ENCODE peak calls at places on chromosomes 12 and 14, in nine cellular contexts. M is cardiac muscle cell, G is cardiac fibroblast, D is GM23338, T is left ventricle myocardium inferior, X is ovary, J is tibial artery, U is esophagus squamous epithelium, E is psoas muscle. N is an unnamed sample.

GRCh38 chr14:100423421-100424010 is 100.4 kb downstream of the SLC25A47 start:
- DNase-seq in M (no peak), D (no peak), J (no peak), G (no peak), E (no peak), U (no peak), T (no peak), X (no peak), N (no peak)

GRCh38 chr14:101084436-101084826 is 180.9 kb upstream of the RTL1 start:
- DNase-seq in E (no peak), D (no peak), M (no peak), X (no peak), U (no peak), J (peak), G (no peak), T (no peak), N (no peak)

GRCh38 chr14:51730094-51730493 is 78.4 kb downstream of the FRMD6 start:
- DNase-seq in J (no peak), E (no peak), T (no peak), G (peak), M (no peak), X (no peak), U (no peak), D (no peak), N (no peak)

GRCh38 chr12:113439301-113439597 is 17.1 kb downstream of the SDSL start:
- DNase-seq in T (no peak), U (no peak), G (no peak), E (no peak), J (no peak), M (no peak), X (no peak), D (no peak), N (no peak)

GRCh38 chr12:6697584-6698351 is 2.8 kb downstream of the PIANP start:
- DNase-seq in D (peak), E (no peak), M (peak), T (no peak), U (no peak), G (peak), X (no peak), J (no peak), N (peak)

GRCh38 chr14:95292660-95293425 is 26.9 kb downstream of the CLMN start:
- DNase-seq in G (no peak), X (no peak), U (no peak), J (no peak), E (no peak), D (no peak), M (no peak), T (no peak), N (no peak)

GRCh38 chr14:53044486-53044885 is 93.6 kb upstream of the FERMT2 start:
- DNase-seq in G (peak), X (no peak), M (peak), U (no peak), E (no peak), T (no peak), J (no peak), D (no peak), N (peak)

GRCh38 chr14:105414456-105415371 is 4.9 kb upstream of the MTA1 start:
- DNase-seq in G (peak), D (peak), E (peak), X (peak), J (peak), U (no peak), M (peak), T (peak), N (peak)

GRCh38 chr12:23906329-23906728 is 43.1 kb downstream of the SOX5 start:
- DNase-seq in X (no peak), D (peak), T (no peak), U (no peak), M (peak), E (no peak), J (no peak), G (peak), N (peak)

GRCh38 chr12:98852181-98852580 is 207.1 kb downstream of the APAF1 start:
- DNase-seq in G (no peak), M (no peak), T (no peak), X (no peak), J (no peak), U (no peak), D (no peak), E (no peak), N (no peak)

GRCh38 chr14:99272669-99273024 is 650 bp upstream of the BCL11B start:
- DNase-seq in D (no peak), M (no peak), G (no peak), X (no peak), J (no peak), T (no peak), E (no peak), U (no peak), N (no peak)

GRCh38 chr12:47393403-47393790 is 312.4 kb downstream of the RPAP3 start:
- DNase-seq in T (no peak), E (no peak), X (no peak), J (no peak), D (no peak), M (no peak), G (no peak), U (no peak), N (no peak)

GRCh38 chr12:45166056-45166455 is 49.8 kb upstream of the ANO6 start:
- DNase-seq in G (no peak), U (no peak), E (no peak), J (no peak), T (no peak), M (peak), D (no peak), X (no peak), N (peak)

GRCh38 chr12:84375472-84375871 is 537.1 kb downstream of the SLC6A15 start:
- DNase-seq in J (no peak), D (no peak), T (no peak), U (no peak), M (no peak), E (no peak), G (no peak), X (no peak), N (peak)

GRCh38 chr14:57712101-57712500 is 153.8 kb downstream of the SLC35F4 start:
- DNase-seq in X (no peak), M (peak), T (no peak), E (no peak), G (peak), U (no peak), J (no peak), D (no peak), N (peak)

GRCh38 chr14:68794130-68794855 is 1.4 kb upstream of the ZFP36L1 start:
- DNase-seq in D (peak), U (peak), J (peak), G (peak), M (peak), E (peak), T (peak), X (peak), N (peak)

GRCh38 chr12:92929957-92930356 is 862 bp upstream of the EEA1 start:
- DNase-seq in T (no peak), G (no peak), M (peak), E (no peak), J (no peak), D (no peak), X (no peak), U (no peak), N (peak)

GRCh38 chr14:78863143-78863542 is 693.0 kb downstream of the NRXN3 start:
- DNase-seq in U (no peak), M (peak), E (no peak), G (peak), J (no peak), D (peak), X (no peak), T (no peak), N (peak)

GRCh38 chr14:81211844-81212243 is 8.9 kb downstream of the GTF2A1 start:
- DNase-seq in X (no peak), M (peak), E (peak), D (peak), U (no peak), T (peak), J (peak), G (peak), N (peak)

GRCh38 chr14:76926521-76927251 is 100.5 kb downstream of the LRRC74A start:
- DNase-seq in G (peak), X (peak), E (no peak), J (peak), D (peak), T (peak), U (no peak), M (peak), N (peak)

GRCh38 chr12:91178139-91178561 is 4.5 kb downstream of the DCN start:
- DNase-seq in J (no peak), M (peak), G (peak), U (no peak), E (peak), D (peak), X (peak), T (no peak), N (peak)

GRCh38 chr12:124162151-124163110 is 132.5 kb upstream of the RFLNA start:
- DNase-seq in U (no peak), J (no peak), D (no peak), T (no peak), E (no peak), G (no peak), X (no peak), M (no peak), N (peak)

GRCh38 chr12:76341436-76342030 is 6.7 kb downstream of the BBS10 start:
- DNase-seq in T (no peak), D (no peak), U (no peak), G (no peak), E (no peak), M (no peak), J (no peak), X (no peak), N (peak)

GRCh38 chr12:57323402-57323801 is 72.4 kb upstream of the STAC3 start:
- DNase-seq in X (no peak), E (no peak), G (no peak), U (no peak), J (no peak), M (peak), T (no peak), D (no peak), N (no peak)

GRCh38 chr12:3977621-3978020 is 104.4 kb upstream of the PARP11 start:
- DNase-seq in M (no peak), T (no peak), U (no peak), E (no peak), G (no peak), D (no peak), J (no peak), X (no peak), N (no peak)

GRCh38 chr12:66103011-66103913 is 27.3 kb downstream of the LLPH start:
- DNase-seq in X (no peak), T (no peak), G (no peak), U (no peak), D (peak), M (no peak), J (no peak), E (no peak), N (no peak)

GRCh38 chr14:24331731-24332093 is 3.2 kb downstream of the ADCY4 start:
- DNase-seq in G (no peak), J (no peak), X (no peak), U (no peak), D (no peak), E (no peak), T (no peak), M (no peak), N (no peak)

GRCh38 chr12:114799574-114800487 is 115.9 kb upstream of the TBX3 start:
- DNase-seq in D (no peak), J (no peak), X (peak), M (peak), G (peak), U (no peak), E (peak), T (peak), N (no peak)

GRCh38 chr12:58596381-58596780 is 323.9 kb downstream of the LRIG3 start:
- DNase-seq in G (no peak), J (no peak), U (no peak), X (no peak), D (no peak), T (no peak), M (no peak), E (no peak), N (peak)

GRCh38 chr12:104514127-104514810 is 57.5 kb downstream of the CHST11 start:
- DNase-seq in X (no peak), U (no peak), G (no peak), T (no peak), D (no peak), M (no peak), E (no peak), J (no peak), N (no peak)
- H3K4me3 ChIP-seq in X (no peak), U (no peak), G (no peak), T (no peak), D (no peak), M (no peak), E (no peak), J (no peak), N (no peak)

DNA sequence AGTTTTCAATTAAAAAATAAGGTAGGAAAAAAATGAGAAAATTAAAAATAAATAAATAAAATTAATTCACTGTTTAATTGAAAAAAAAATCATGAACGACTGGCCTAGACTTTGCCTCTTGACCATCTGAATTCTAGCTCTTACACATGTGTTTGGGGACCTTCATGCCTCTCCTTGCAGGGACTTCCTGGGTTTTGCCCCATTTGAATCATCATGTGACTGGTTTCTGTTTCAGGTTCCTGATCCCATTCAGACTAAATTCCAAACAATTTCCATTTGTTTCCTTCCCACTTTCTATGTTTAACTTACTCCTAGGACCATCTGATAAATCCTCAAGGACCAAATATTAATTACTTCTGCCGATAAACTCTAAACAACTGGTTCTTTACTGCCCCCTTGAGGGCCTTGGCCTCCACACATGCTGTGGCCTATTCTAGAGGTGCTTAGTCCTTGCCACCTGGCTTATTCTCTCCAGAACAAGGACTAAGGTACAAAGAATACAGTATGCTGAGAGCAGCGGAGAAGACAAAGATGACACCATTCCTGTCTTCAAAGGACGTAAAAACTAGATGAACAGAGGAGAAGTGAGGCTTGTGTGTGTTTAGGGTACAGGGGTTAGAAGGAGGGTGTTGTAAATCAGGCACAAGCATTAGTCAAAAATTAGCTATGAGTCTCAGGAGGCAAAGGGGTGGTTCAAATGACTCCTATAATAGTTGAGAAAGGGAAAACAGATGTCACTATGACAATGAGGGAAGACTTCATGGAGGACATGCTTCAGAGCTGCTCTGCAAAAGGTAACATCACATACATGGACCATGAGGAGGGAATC is 125.8 kb upstream of the AVPR1A start:
- DNase-seq in X (no peak), M (peak), D (peak), U (no peak), J (no peak), G (peak), E (no peak), T (no peak), N (peak)
- TF ChIP-seq CTCF in X (no peak), M (peak), D (peak), U (no peak), J (peak), G (peak), E (peak), T (peak), N (peak)

DNA sequence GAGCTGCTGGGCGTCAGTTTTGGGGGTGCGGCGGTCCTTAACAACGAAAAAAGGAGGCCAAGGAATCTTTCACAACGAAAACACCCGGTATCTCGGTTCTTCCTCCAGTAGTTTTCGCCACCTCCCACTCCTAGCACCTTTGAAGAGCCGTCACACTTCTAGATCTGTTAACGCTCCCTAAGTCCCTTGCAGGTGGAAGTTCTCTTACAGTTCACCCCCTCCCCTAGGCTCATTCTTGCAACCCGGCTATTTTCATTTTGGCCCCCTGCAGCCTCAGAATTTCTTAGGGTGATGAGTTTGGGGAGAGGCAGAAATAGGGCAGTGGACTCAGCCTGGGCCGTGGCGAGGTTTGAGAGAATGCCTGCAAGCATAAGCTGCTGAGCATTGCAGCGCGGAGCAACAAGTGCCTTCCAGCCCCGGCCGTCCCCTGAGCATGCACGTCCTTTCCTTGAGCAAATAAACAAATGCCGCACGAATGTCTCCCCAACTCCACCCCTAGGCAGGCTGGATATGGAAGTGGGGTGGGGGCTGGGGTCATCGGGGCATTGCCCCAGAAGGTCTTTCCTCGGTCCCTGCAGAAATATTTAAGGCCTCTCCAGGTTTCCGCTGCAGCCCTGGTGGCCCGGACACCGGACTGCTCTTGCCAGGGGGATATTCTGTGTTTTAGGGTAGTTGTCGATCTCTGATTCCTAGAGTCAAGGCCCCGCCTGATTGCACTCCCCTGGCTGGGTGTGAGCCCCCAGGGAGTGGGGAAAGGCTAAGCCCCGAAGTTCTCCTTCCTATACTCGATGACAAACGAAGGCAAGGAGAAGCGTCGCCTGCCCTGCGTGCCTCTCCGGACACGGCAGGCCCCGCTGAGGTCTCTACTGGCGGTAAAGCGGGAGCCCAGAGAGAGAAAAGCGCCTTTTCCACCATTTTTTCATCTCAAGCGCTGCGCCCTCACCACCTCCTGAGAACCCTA is 1.6 kb downstream of the RFX4 start:
- DNase-seq in X (no peak), U (no peak), G (no peak), E (no peak), D (peak), M (no peak), J (no peak), T (no peak), N (no peak)
- H3K4me3 ChIP-seq in X (no peak), U (peak), G (no peak), E (peak), D (peak), M (peak), J (peak), T (peak), N (no peak)

GRCh38 chr14:89586258-89587127 is 169.5 kb upstream of the FOXN3 start:
- DNase-seq in J (peak), D (no peak), X (no peak), E (no peak), T (no peak), U (no peak), G (no peak), M (no peak), N (no peak)

GRCh38 chr14:89589400-89590128 is 172.5 kb upstream of the FOXN3 start:
- DNase-seq in X (no peak), D (no peak), J (no peak), M (no peak), T (peak), E (no peak), G (no peak), U (no peak), N (no peak)

GRCh38 chr14:89587128-89587420 is 170.0 kb upstream of the FOXN3 start:
- DNase-seq in D (no peak), J (no peak), G (no peak), T (no peak), E (no peak), X (no peak), M (no peak), U (no peak), N (no peak)

GRCh38 chr14:89588016-89588415 is 171.0 kb upstream of the FOXN3 start:
- DNase-seq in D (no peak), G (no peak), J (no peak), U (no peak), X (no peak), T (no peak), M (no peak), E (no peak), N (no peak)

GRCh38 chr14:89588840-89589296 is 171.8 kb upstream of the FOXN3 start:
- DNase-seq in E (no peak), D (no peak), M (no peak), G (no peak), T (no peak), J (no peak), X (no peak), U (no peak), N (no peak)
- TF ChIP-seq CTCF in E (no peak), D (no peak), M (no peak), G (no peak), T (no peak), J (no peak), X (no peak), U (no peak), N (no peak)

GRCh38 chr14:102693006-102693755 is 84.1 kb upstream of the TRAF3 start:
- DNase-seq in U (no peak), M (no peak), J (no peak), E (no peak), X (no peak), D (peak), G (no peak), T (no peak), N (no peak)

GRCh38 chr14:102692334-102692733 is 84.9 kb upstream of the TRAF3 start:
- DNase-seq in E (no peak), D (no peak), G (peak), X (no peak), J (no peak), M (no peak), T (no peak), U (no peak), N (no peak)

GRCh38 chr14:102690509-102691286 is 86.6 kb upstream of the TRAF3 start:
- DNase-seq in T (no peak), U (no peak), G (no peak), J (no peak), X (no peak), M (no peak), E (no peak), D (no peak), N (no peak)

GRCh38 chr14:102694530-102695171 is 82.6 kb upstream of the TRAF3 start:
- DNase-seq in G (peak), U (no peak), X (peak), T (no peak), D (peak), M (peak), J (peak), E (no peak), N (peak)

GRCh38 chr14:102691763-102692162 is 85.5 kb upstream of the TRAF3 start:
- DNase-seq in X (no peak), J (no peak), T (no peak), U (no peak), G (no peak), E (no peak), D (no peak), M (no peak), N (no peak)
- H3K4me3 ChIP-seq in X (no peak), J (no peak), T (no peak), U (no peak), G (no peak), E (no peak), D (no peak), M (no peak), N (no peak)

GRCh38 chr12:52670961-52671360 is 9.2 kb downstream of the KRT1 start:
- DNase-seq in M (no peak), U (no peak), D (no peak), X (no peak), G (no peak), T (no peak), J (no peak), E (no peak), N (no peak)
- TF ChIP-seq CTCF in M (no peak), U (no peak), D (no peak), X (no peak), G (no peak), T (no peak), J (no peak), E (no peak), N (no peak)

DNA sequence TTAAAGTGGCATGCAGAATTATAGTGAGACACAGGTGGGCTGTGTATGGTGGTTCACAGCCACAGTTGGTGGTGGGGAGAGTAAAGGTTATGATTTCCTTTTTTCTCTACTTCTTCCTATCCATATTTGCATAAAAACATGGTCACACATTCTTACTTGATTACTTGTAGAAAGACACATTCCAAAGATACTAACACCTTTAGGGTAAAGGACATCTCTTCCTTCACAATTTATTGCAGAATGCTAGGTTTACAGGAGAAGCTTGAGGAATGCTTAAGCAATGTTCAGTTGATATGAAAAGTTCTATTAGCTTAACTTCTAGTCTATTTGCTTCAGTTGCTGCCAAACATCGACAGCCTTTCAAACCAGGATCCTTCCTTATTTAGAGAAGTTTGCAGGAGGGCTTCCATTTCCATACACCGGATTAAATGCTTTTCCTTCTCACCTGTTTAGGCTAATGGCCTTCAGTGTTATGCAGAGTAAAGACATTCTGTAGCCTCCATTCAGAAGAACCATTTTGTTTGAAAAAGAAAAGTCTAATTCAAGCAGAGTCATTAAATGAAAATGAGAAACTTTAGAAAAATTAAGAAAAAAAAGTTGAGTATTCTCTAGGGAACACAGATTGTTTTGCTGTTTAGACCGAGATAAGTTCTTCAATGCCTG is 2.6 kb upstream of the PHC1 start:
- DNase-seq in G (no peak), M (no peak), X (no peak), U (no peak), J (no peak), E (no peak), D (peak), T (no peak), N (no peak)
- H3K4me3 ChIP-seq in G (no peak), M (no peak), X (no peak), U (no peak), J (no peak), E (no peak), D (peak), T (no peak), N (no peak)